ENCODE peak calls at places on chromosome 12, in four cellular contexts. One of them, this sample, is unnamed.

GRCh38 chr12:131711551-131712205 is 788 bp downstream of the SFSWAP start:
- DNase-seq in gastrocnemius medialis: no peak
- DNase-seq in cardiac muscle cell: no peak
- DNase-seq in ascending aorta: no peak
- DNase-seq in this sample: no peak

GRCh38 chr12:119598159-119598558 is 4.6 kb downstream of the TMEM233 start:
- DNase-seq in gastrocnemius medialis: no peak
- DNase-seq in cardiac muscle cell: no peak
- DNase-seq in ascending aorta: no peak
- DNase-seq in this sample: no peak

GRCh38 chr12:85156569-85156968 is 120.4 kb downstream of the LRRIQ1 start:
- DNase-seq in gastrocnemius medialis: no peak
- DNase-seq in cardiac muscle cell: no peak
- DNase-seq in ascending aorta: no peak
- DNase-seq in this sample: no peak

GRCh38 chr12:62731378-62731710 is 203.6 kb downstream of the PPM1H start:
- DNase-seq in gastrocnemius medialis: no peak
- DNase-seq in cardiac muscle cell: no peak
- DNase-seq in ascending aorta: no peak
- DNase-seq in this sample: no peak

GRCh38 chr12:92543359-92543758 is 159.4 kb upstream of the PLEKHG7 start:
- DNase-seq in gastrocnemius medialis: no peak
- DNase-seq in cardiac muscle cell: peak; percentile 18
- DNase-seq in ascending aorta: no peak
- DNase-seq in this sample: no peak

GRCh38 chr12:118773956-118774723 is 207.2 kb upstream of the SRRM4 start:
- DNase-seq in gastrocnemius medialis: no peak
- DNase-seq in cardiac muscle cell: peak; percentile 29
- DNase-seq in ascending aorta: no peak
- DNase-seq in this sample: no peak

GRCh38 chr12:3277261-3277943 is 200.2 kb downstream of the TSPAN9 start:
- DNase-seq in gastrocnemius medialis: no peak
- DNase-seq in cardiac muscle cell: no peak
- DNase-seq in ascending aorta: no peak
- DNase-seq in this sample: no peak

GRCh38 chr12:83574142-83574541 is 887.4 kb downstream of the TMTC2 start:
- DNase-seq in gastrocnemius medialis: no peak
- DNase-seq in cardiac muscle cell: no peak
- DNase-seq in ascending aorta: no peak
- DNase-seq in this sample: no peak

GRCh38 chr12:91732086-91732485 is 413.6 kb downstream of the BTG1 start:
- DNase-seq in gastrocnemius medialis: no peak
- DNase-seq in cardiac muscle cell: no peak
- DNase-seq in ascending aorta: no peak
- DNase-seq in this sample: no peak

GRCh38 chr12:6200266-6201198 is at the start of gene CD9:
- DNase-seq in gastrocnemius medialis: peak; percentile 49
- DNase-seq in cardiac muscle cell: peak; percentile 60
- DNase-seq in ascending aorta: no peak
- DNase-seq in this sample: no peak

GRCh38 chr12:27179399-27180214 is 64.5 kb upstream of the STK38L start:
- DNase-seq in gastrocnemius medialis: no peak
- DNase-seq in cardiac muscle cell: no peak
- DNase-seq in ascending aorta: no peak
- DNase-seq in this sample: no peak

GRCh38 chr12:31478898-31479297 is 112.0 kb downstream of the DENND5B start:
- DNase-seq in gastrocnemius medialis: no peak
- DNase-seq in cardiac muscle cell: no peak
- DNase-seq in ascending aorta: no peak
- DNase-seq in this sample: no peak

DNA sequence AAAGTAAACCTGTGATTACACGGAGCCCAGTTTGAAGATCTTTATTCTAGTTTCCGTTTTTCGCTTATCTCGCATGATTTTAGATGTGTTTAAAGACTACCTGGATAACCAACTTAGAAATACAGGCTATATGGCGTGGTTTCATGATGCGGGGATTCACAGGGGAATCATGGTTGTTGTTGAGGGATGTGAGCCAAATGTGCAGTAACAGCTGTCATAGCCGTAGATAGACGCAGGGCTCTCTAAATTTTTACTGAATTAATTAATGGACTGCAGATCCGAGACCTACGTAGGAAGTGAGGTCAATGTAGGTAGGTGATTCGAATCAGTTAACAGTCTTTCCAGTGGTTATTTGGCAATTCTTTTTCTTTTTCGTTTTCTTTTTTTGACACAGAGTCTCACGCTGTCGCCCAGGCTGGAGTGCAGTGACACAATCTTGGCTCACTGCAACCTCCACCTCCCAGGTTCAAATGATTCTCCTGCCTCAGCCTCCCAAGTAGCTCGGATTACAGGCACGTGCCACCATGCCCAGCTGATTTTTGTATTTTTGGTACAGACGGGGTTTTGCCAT is 144.9 kb upstream of the AMIGO2 start:
- DNase-seq in gastrocnemius medialis: no peak
- DNase-seq in cardiac muscle cell: no peak
- DNase-seq in ascending aorta: no peak
- DNase-seq in this sample: no peak
- H3K27ac ChIP-seq in gastrocnemius medialis: no peak overlapping the region
- H3K27ac ChIP-seq in cardiac muscle cell: no peak overlapping the region
- H3K27ac ChIP-seq in ascending aorta: no peak overlapping the region
- H3K27ac ChIP-seq in this sample: no peak overlapping the region

GRCh38 chr12:14979468-14979867 is 6.6 kb downstream of the PDE6H start:
- DNase-seq in gastrocnemius medialis: no peak
- DNase-seq in cardiac muscle cell: no peak
- DNase-seq in ascending aorta: no peak
- DNase-seq in this sample: no peak
- TF ChIP-seq CTCF in gastrocnemius medialis: no peak
- TF ChIP-seq CTCF in cardiac muscle cell: no peak
- TF ChIP-seq CTCF in ascending aorta: no peak
- TF ChIP-seq CTCF in this sample: no peak

DNA sequence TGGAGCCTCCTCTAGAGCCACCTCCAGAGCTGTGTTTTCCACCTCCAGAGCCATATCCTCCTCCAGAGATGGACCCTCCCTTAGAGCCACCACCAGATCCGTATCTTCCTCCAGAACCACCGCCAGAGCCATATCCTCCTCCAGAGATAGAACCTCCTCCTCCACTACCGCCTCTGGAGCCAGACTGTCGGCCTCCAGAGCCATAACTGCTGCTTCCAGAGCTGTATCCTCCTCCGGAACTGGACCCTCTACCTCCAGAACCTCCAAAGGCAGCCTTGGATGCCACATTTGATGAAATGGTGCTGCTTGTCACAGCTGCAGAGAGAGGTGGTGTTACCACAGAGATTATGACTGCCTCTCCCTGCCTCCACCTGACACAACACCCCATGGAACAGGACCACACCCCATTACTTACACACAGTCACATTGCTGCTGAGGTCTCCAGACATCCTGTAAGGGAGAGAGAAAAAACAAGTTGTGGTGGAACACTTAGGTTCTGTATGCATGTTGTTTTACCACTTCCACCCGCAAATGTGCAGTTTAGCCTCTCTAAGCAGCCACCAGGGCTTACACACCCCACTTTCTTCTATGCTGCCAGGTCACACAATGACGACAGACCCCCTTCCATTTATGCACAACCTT is 6.8 kb downstream of the KRT2 start:
- DNase-seq in gastrocnemius medialis: no peak
- DNase-seq in cardiac muscle cell: no peak
- DNase-seq in ascending aorta: no peak
- DNase-seq in this sample: no peak
- H3K4me1 ChIP-seq in gastrocnemius medialis: no peaks in the 10 kb centered on the region
- H3K4me1 ChIP-seq in cardiac muscle cell: no peaks in the 10 kb centered on the region
- H3K4me1 ChIP-seq in ascending aorta: no peaks in the 10 kb centered on the region
- H3K4me1 ChIP-seq in this sample: peaks cover under 1% of the 10 kb centered on the region

GRCh38 chr12:111446044-111446581 is 40.4 kb downstream of the SH2B3 start:
- DNase-seq in gastrocnemius medialis: peak; percentile 25
- DNase-seq in cardiac muscle cell: no peak
- DNase-seq in ascending aorta: no peak
- DNase-seq in this sample: no peak
- H3K27ac ChIP-seq in gastrocnemius medialis: peak overlapping the region; percentile 87
- H3K27ac ChIP-seq in cardiac muscle cell: peak overlapping the region; percentile 81
- H3K27ac ChIP-seq in ascending aorta: peak overlapping the region; percentile 47
- H3K27ac ChIP-seq in this sample: peak overlapping the region; percentile 74

DNA sequence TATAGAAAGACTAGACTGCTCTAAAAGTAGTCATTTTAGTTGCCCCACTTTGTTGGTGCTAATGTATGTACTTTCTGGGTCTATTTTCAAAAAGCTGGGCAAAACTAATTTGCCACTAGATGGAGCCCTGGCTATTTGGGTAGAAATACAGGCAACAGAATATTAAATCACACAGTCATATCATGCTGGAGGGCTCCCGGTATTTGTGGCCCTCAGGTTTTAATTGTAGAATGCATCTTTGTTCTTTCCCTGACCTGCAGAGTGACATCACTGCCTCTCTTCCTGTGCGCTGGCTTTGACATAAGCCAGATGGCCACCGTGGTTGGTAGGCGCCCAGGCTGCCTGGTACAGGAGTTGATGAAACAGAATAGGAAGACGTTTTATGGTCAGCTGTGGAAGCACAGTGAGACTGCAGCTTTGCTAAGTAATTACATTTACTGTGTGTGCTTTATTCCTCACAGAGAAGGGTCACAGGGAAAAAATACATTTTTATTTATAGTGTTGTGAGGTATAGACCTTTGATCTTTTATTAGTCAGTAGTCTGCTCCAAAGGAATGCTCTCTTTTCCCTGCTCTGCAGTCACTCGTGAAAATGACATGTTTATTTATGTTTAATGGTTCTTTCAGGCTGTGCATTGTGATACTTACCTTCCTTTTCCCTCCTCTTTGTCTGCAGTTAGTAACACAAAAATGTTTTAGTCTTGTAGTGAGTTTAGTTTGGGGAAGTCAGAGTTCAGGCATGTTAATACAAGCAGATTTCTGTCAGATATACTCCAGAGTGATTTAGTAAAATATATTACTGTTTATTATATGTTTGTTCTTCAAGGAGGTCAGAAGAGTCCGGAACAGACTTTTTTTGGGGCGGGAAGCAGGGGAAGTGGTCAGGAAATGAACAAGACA is 28.4 kb downstream of the MSRB3 start:
- DNase-seq in gastrocnemius medialis: no peak
- DNase-seq in cardiac muscle cell: peak; percentile 84
- DNase-seq in ascending aorta: no peak
- DNase-seq in this sample: no peak
- TF ChIP-seq CTCF in gastrocnemius medialis: no peak
- TF ChIP-seq CTCF in cardiac muscle cell: peak; percentile 73
- TF ChIP-seq CTCF in ascending aorta: peak; percentile 4
- TF ChIP-seq CTCF in this sample: no peak

DNA sequence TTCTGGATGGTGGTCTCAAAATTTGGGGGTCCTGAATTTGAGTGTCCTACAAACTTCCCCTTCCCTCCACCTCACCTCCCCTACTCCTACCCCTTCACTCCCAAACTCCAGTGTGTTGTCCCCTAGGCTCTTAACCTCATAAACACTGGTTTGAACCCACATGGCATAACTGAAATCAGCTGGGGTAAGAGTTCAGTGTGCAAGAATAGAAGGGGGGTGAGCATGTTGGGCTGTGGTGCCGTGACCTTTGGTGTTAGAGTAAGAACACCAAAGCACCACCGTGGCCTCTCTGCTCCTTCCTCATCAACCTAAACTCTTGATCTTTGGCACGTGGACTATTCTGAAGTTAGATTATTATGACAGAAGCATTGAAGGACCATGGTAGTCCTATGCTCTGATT is 11.0 kb downstream of the PCBP2 start:
- DNase-seq in gastrocnemius medialis: peak; percentile 6
- DNase-seq in cardiac muscle cell: no peak
- DNase-seq in ascending aorta: no peak
- DNase-seq in this sample: no peak
- H3K4me1 ChIP-seq in gastrocnemius medialis: peaks cover 90% of the 10 kb centered on the region
- H3K4me1 ChIP-seq in cardiac muscle cell: peaks cover 38% of the 10 kb centered on the region
- H3K4me1 ChIP-seq in ascending aorta: no peaks in the 10 kb centered on the region
- H3K4me1 ChIP-seq in this sample: peaks cover 71% of the 10 kb centered on the region

This sample was measured in esophagus squamous epithelium.